ENCODE peak calls at places on chromosomes 2 and 18, in nine cellular contexts. One of them, this sample, is unnamed.

GRCh38 chr2:25674003-25674362 is 606 bp upstream of the DTNB start:
- DNase-seq in coronary artery: no peak
- DNase-seq in heart right ventricle: no peak
- DNase-seq in GM20000: no peak
- DNase-seq in CD8-positive, alpha-beta T cell: no peak
- DNase-seq in epithelial cell of esophagus: no peak
- DNase-seq in RWPE2: no peak
- DNase-seq in endothelial cell: no peak
- DNase-seq in HFFc6: no peak
- DNase-seq in this sample: no peak

GRCh38 chr2:208265371-208265806 is 666 bp upstream of the PIKFYVE start:
- DNase-seq in coronary artery: no peak
- DNase-seq in heart right ventricle: no peak
- DNase-seq in GM20000: peak; percentile 59
- DNase-seq in CD8-positive, alpha-beta T cell: peak; percentile 55
- DNase-seq in epithelial cell of esophagus: peak; percentile 58
- DNase-seq in RWPE2: no peak
- DNase-seq in endothelial cell: peak; percentile 16
- DNase-seq in HFFc6: no peak
- DNase-seq in this sample: peak; percentile 76

GRCh38 chr18:13247506-13247905 is 28.9 kb downstream of the LDLRAD4 start:
- DNase-seq in coronary artery: peak; percentile 35
- DNase-seq in heart right ventricle: no peak
- DNase-seq in GM20000: no peak
- DNase-seq in CD8-positive, alpha-beta T cell: no peak
- DNase-seq in epithelial cell of esophagus: no peak
- DNase-seq in RWPE2: no peak
- DNase-seq in endothelial cell: no peak
- DNase-seq in HFFc6: no peak
- DNase-seq in this sample: no peak

GRCh38 chr2:33137331-33137730 is 190.6 kb downstream of the LTBP1 start:
- DNase-seq in coronary artery: no peak
- DNase-seq in heart right ventricle: no peak
- DNase-seq in GM20000: no peak
- DNase-seq in CD8-positive, alpha-beta T cell: no peak
- DNase-seq in epithelial cell of esophagus: no peak
- DNase-seq in RWPE2: no peak
- DNase-seq in endothelial cell: no peak
- DNase-seq in HFFc6: no peak
- DNase-seq in this sample: no peak

GRCh38 chr2:192195548-192196418 is 1.1 kb upstream of the TMEFF2 start:
- DNase-seq in coronary artery: no peak
- DNase-seq in heart right ventricle: no peak
- DNase-seq in GM20000: peak; percentile 31
- DNase-seq in CD8-positive, alpha-beta T cell: peak; percentile 4
- DNase-seq in epithelial cell of esophagus: peak; percentile 21
- DNase-seq in RWPE2: peak; percentile 38
- DNase-seq in endothelial cell: peak; percentile 25
- DNase-seq in HFFc6: no peak
- DNase-seq in this sample: no peak

GRCh38 chr18:42617086-42617725 is 498.3 kb downstream of the RIT2 start:
- DNase-seq in coronary artery: no peak
- DNase-seq in heart right ventricle: no peak
- DNase-seq in GM20000: no peak
- DNase-seq in CD8-positive, alpha-beta T cell: no peak
- DNase-seq in epithelial cell of esophagus: no peak
- DNase-seq in RWPE2: no peak
- DNase-seq in endothelial cell: no peak
- DNase-seq in HFFc6: no peak
- DNase-seq in this sample: no peak

GRCh38 chr18:79428287-79428686 is 32.6 kb downstream of the NFATC1 start:
- DNase-seq in coronary artery: no peak
- DNase-seq in heart right ventricle: no peak
- DNase-seq in GM20000: no peak
- DNase-seq in CD8-positive, alpha-beta T cell: no peak
- DNase-seq in epithelial cell of esophagus: no peak
- DNase-seq in RWPE2: no peak
- DNase-seq in endothelial cell: no peak
- DNase-seq in HFFc6: no peak
- DNase-seq in this sample: no peak

GRCh38 chr2:200756618-200757321 is 54.9 kb upstream of the BZW1 start:
- DNase-seq in coronary artery: no peak
- DNase-seq in heart right ventricle: no peak
- DNase-seq in GM20000: no peak
- DNase-seq in CD8-positive, alpha-beta T cell: no peak
- DNase-seq in epithelial cell of esophagus: peak; percentile 88
- DNase-seq in RWPE2: peak; percentile 89
- DNase-seq in endothelial cell: no peak
- DNase-seq in HFFc6: peak; percentile 83
- DNase-seq in this sample: no peak

GRCh38 chr2:220469201-220469600 is 841.8 kb downstream of the SLC4A3 start:
- DNase-seq in coronary artery: no peak
- DNase-seq in heart right ventricle: no peak
- DNase-seq in GM20000: no peak
- DNase-seq in CD8-positive, alpha-beta T cell: no peak
- DNase-seq in epithelial cell of esophagus: peak; percentile 42
- DNase-seq in RWPE2: no peak
- DNase-seq in endothelial cell: no peak
- DNase-seq in HFFc6: peak; percentile 60
- DNase-seq in this sample: no peak

GRCh38 chr2:221529943-221530652 is 42.0 kb downstream of the EPHA4 start:
- DNase-seq in coronary artery: no peak
- DNase-seq in heart right ventricle: no peak
- DNase-seq in GM20000: no peak
- DNase-seq in CD8-positive, alpha-beta T cell: no peak
- DNase-seq in epithelial cell of esophagus: peak; percentile 95
- DNase-seq in RWPE2: no peak
- DNase-seq in endothelial cell: no peak
- DNase-seq in HFFc6: peak; percentile 86
- DNase-seq in this sample: no peak

GRCh38 chr2:47203996-47204395 is 48.9 kb upstream of the STPG4 start:
- DNase-seq in coronary artery: no peak
- DNase-seq in heart right ventricle: no peak
- DNase-seq in GM20000: no peak
- DNase-seq in CD8-positive, alpha-beta T cell: no peak
- DNase-seq in epithelial cell of esophagus: no peak
- DNase-seq in RWPE2: no peak
- DNase-seq in endothelial cell: no peak
- DNase-seq in HFFc6: no peak
- DNase-seq in this sample: no peak

GRCh38 chr2:43943809-43944452 is 51.9 kb downstream of the LRPPRC start:
- DNase-seq in coronary artery: no peak
- DNase-seq in heart right ventricle: no peak
- DNase-seq in GM20000: no peak
- DNase-seq in CD8-positive, alpha-beta T cell: no peak
- DNase-seq in epithelial cell of esophagus: no peak
- DNase-seq in RWPE2: no peak
- DNase-seq in endothelial cell: no peak
- DNase-seq in HFFc6: no peak
- DNase-seq in this sample: no peak

GRCh38 chr2:73235315-73236028 is 1.4 kb downstream of the CCT7 start:
- DNase-seq in coronary artery: no peak
- DNase-seq in heart right ventricle: no peak
- DNase-seq in GM20000: no peak
- DNase-seq in CD8-positive, alpha-beta T cell: no peak
- DNase-seq in epithelial cell of esophagus: no peak
- DNase-seq in RWPE2: no peak
- DNase-seq in endothelial cell: no peak
- DNase-seq in HFFc6: no peak
- DNase-seq in this sample: no peak

GRCh38 chr2:68482296-68482695 is 14.9 kb downstream of the APLF start:
- DNase-seq in coronary artery: no peak
- DNase-seq in heart right ventricle: no peak
- DNase-seq in GM20000: no peak
- DNase-seq in CD8-positive, alpha-beta T cell: no peak
- DNase-seq in epithelial cell of esophagus: peak; percentile 27
- DNase-seq in RWPE2: no peak
- DNase-seq in endothelial cell: no peak
- DNase-seq in HFFc6: no peak
- DNase-seq in this sample: no peak

GRCh38 chr2:234932591-234933168 is 19.1 kb upstream of the SH3BP4 start:
- DNase-seq in coronary artery: no peak
- DNase-seq in heart right ventricle: no peak
- DNase-seq in GM20000: no peak
- DNase-seq in CD8-positive, alpha-beta T cell: no peak
- DNase-seq in epithelial cell of esophagus: no peak
- DNase-seq in RWPE2: no peak
- DNase-seq in endothelial cell: no peak
- DNase-seq in HFFc6: no peak
- DNase-seq in this sample: no peak

GRCh38 chr2:203722411-203722810 is 16.0 kb downstream of the CD28 start:
- DNase-seq in coronary artery: no peak
- DNase-seq in heart right ventricle: no peak
- DNase-seq in GM20000: no peak
- DNase-seq in CD8-positive, alpha-beta T cell: no peak
- DNase-seq in epithelial cell of esophagus: peak; percentile 13
- DNase-seq in RWPE2: no peak
- DNase-seq in endothelial cell: no peak
- DNase-seq in HFFc6: peak; percentile 36
- DNase-seq in this sample: no peak

GRCh38 chr18:58180738-58181353 is 136.8 kb downstream of the NEDD4L start:
- DNase-seq in coronary artery: no peak
- DNase-seq in heart right ventricle: peak; percentile 25
- DNase-seq in GM20000: peak; percentile 74
- DNase-seq in CD8-positive, alpha-beta T cell: peak; percentile 68
- DNase-seq in epithelial cell of esophagus: peak; percentile 61
- DNase-seq in RWPE2: no peak
- DNase-seq in endothelial cell: peak; percentile 67
- DNase-seq in HFFc6: no peak
- DNase-seq in this sample: peak; percentile 66
- TF ChIP-seq CTCF in coronary artery: peak; percentile 29
- TF ChIP-seq CTCF in heart right ventricle: peak; percentile 94
- TF ChIP-seq CTCF in GM20000: peak; percentile 69
- TF ChIP-seq CTCF in CD8-positive, alpha-beta T cell: peak; percentile 97
- TF ChIP-seq CTCF in epithelial cell of esophagus: peak; percentile 87
- TF ChIP-seq CTCF in RWPE2: peak; percentile 94
- TF ChIP-seq CTCF in endothelial cell: peak; percentile 90
- TF ChIP-seq CTCF in HFFc6: peak; percentile 98
- TF ChIP-seq CTCF in this sample: peak; percentile 82

GRCh38 chr2:61658841-61659780 is 121.0 kb upstream of the XPO1 start:
- DNase-seq in coronary artery: no peak
- DNase-seq in heart right ventricle: peak; percentile 32
- DNase-seq in GM20000: peak; percentile 58
- DNase-seq in CD8-positive, alpha-beta T cell: no peak
- DNase-seq in epithelial cell of esophagus: peak; percentile 42
- DNase-seq in RWPE2: no peak
- DNase-seq in endothelial cell: no peak
- DNase-seq in HFFc6: peak; percentile 53
- DNase-seq in this sample: peak; percentile 67
- TF ChIP-seq CTCF in coronary artery: no peak
- TF ChIP-seq CTCF in heart right ventricle: peak; percentile 43
- TF ChIP-seq CTCF in GM20000: peak; percentile 45
- TF ChIP-seq CTCF in CD8-positive, alpha-beta T cell: peak; percentile 20
- TF ChIP-seq CTCF in epithelial cell of esophagus: peak; percentile 57
- TF ChIP-seq CTCF in RWPE2: peak; percentile 80
- TF ChIP-seq CTCF in endothelial cell: peak; percentile 37
- TF ChIP-seq CTCF in HFFc6: peak; percentile 82
- TF ChIP-seq CTCF in this sample: peak; percentile 50

GRCh38 chr2:127909019-127909418 is 23.3 kb upstream of the AMMECR1L start:
- DNase-seq in coronary artery: no peak
- DNase-seq in heart right ventricle: no peak
- DNase-seq in GM20000: no peak
- DNase-seq in CD8-positive, alpha-beta T cell: no peak
- DNase-seq in epithelial cell of esophagus: no peak
- DNase-seq in RWPE2: no peak
- DNase-seq in endothelial cell: no peak
- DNase-seq in HFFc6: no peak
- DNase-seq in this sample: no peak
- TF ChIP-seq CTCF in coronary artery: no peak
- TF ChIP-seq CTCF in heart right ventricle: no peak
- TF ChIP-seq CTCF in GM20000: no peak
- TF ChIP-seq CTCF in CD8-positive, alpha-beta T cell: no peak
- TF ChIP-seq CTCF in epithelial cell of esophagus: no peak
- TF ChIP-seq CTCF in RWPE2: no peak
- TF ChIP-seq CTCF in endothelial cell: no peak
- TF ChIP-seq CTCF in HFFc6: no peak
- TF ChIP-seq CTCF in this sample: no peak

DNA sequence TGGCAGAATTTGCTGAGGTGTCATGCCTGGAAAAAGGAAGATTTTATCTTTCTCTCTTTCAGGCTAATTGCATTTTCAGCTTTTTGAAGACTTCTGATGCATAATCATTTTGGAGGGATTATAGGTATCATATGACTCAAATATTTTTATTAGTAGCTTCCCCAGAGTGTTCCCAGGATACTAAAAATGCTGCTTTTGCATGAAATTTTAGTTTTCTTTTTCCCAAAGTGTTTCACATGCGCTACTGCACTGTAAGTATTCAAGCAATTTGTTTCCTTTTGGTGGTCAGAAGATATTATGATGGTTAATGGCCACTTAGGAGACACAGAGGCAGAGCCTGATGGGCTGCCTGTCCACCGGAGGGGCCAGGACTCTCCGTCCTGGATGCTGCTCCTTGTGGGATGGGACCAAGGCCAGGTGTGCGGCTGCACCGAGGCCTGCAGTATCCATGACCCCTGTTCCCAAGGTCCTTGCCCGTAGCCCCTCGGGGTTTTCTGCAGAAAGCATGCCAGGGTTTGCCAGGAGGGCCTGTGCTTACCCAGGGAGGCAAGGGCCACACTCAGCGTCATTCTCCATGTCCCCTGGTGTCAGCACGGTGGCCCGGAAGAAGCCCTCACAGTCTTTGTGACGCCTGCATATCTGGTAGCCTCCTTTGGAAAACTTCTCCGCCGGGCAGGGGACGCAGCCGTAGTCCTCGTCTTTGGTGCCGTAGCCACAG is 60.2 kb downstream of the EDAR start:
- DNase-seq in coronary artery: no peak
- DNase-seq in heart right ventricle: no peak
- DNase-seq in GM20000: no peak
- DNase-seq in CD8-positive, alpha-beta T cell: no peak
- DNase-seq in epithelial cell of esophagus: no peak
- DNase-seq in RWPE2: no peak
- DNase-seq in endothelial cell: no peak
- DNase-seq in HFFc6: no peak
- DNase-seq in this sample: no peak
- TF ChIP-seq CTCF in coronary artery: peak; percentile 4
- TF ChIP-seq CTCF in heart right ventricle: no peak
- TF ChIP-seq CTCF in GM20000: no peak
- TF ChIP-seq CTCF in CD8-positive, alpha-beta T cell: peak; percentile 46
- TF ChIP-seq CTCF in epithelial cell of esophagus: no peak
- TF ChIP-seq CTCF in RWPE2: peak; percentile 58
- TF ChIP-seq CTCF in endothelial cell: peak; percentile 46
- TF ChIP-seq CTCF in HFFc6: peak; percentile 62
- TF ChIP-seq CTCF in this sample: no peak